ENCODE peak calls at places on chromosome 15, in five cellular contexts. Q, X, T, Y and J are unnamed samples.

GRCh38 chr15:85592148-85592547 is 202.6 kb downstream of the KLHL25 start:
- DNase-seq in X (no peak), Y (no peak), T (no peak), Q (no peak), J (no peak)

GRCh38 chr15:64343222-64343621 is 12.8 kb downstream of the CSNK1G1 start:
- DNase-seq in T (no peak), Q (no peak), X (no peak), Y (no peak), J (no peak)

GRCh38 chr15:55954862-55955605 is 38.4 kb downstream of the NEDD4 start:
- DNase-seq in T (no peak), Y (no peak), Q (no peak), X (no peak), J (no peak)

GRCh38 chr15:40463279-40463678 is 7.5 kb upstream of the CHST14 start:
- DNase-seq in Y (no peak), T (no peak), X (no peak), Q (no peak), J (no peak)

GRCh38 chr15:27864076-27864475 is 235.0 kb downstream of the OCA2 start:
- DNase-seq in Q (no peak), Y (no peak), T (no peak), X (no peak), J (no peak)

GRCh38 chr15:78088773-78089080 is 3.6 kb upstream of the SH2D7 start:
- DNase-seq in Q (peak; percentile 59), X (no peak), T (no peak), Y (no peak), J (peak; percentile 67)

GRCh38 chr15:76730262-76730661 is 174.9 kb downstream of the SCAPER start:
- DNase-seq in T (no peak), Q (no peak), Y (no peak), X (no peak), J (no peak)

GRCh38 chr15:95113041-95113440 is 881.7 kb downstream of the MCTP2 start:
- DNase-seq in X (no peak), Q (no peak), Y (no peak), T (no peak), J (no peak)

GRCh38 chr15:65962187-65962586 is 92.9 kb downstream of the RAB11A start:
- DNase-seq in Q (no peak), T (no peak), X (no peak), Y (no peak), J (no peak)

GRCh38 chr15:80709542-80709941 is 14.4 kb downstream of the ABHD17C start:
- DNase-seq in X (peak; percentile 65), T (no peak), Y (no peak), Q (no peak), J (peak; percentile 75)

GRCh38 chr15:73897441-73898261 is 24.3 kb downstream of the TBC1D21 start:
- DNase-seq in X (peak; percentile 96), Q (peak; percentile 44), T (no peak), Y (peak; percentile 31), J (peak; percentile 65)

GRCh38 chr15:87713405-87713995 is 543.0 kb downstream of the NTRK3 start:
- DNase-seq in X (no peak), Y (no peak), Q (no peak), T (no peak), J (no peak)

GRCh38 chr15:90818251-90819210 is 49.9 kb upstream of the FURIN start:
- DNase-seq in Q (peak; percentile 53), X (peak; percentile 78), Y (no peak), T (no peak), J (peak; percentile 27)

GRCh38 chr15:67998599-67999122 is 55.5 kb upstream of the PIAS1 start:
- DNase-seq in Q (peak; percentile 49), X (no peak), T (no peak), Y (no peak), J (peak; percentile 76)

GRCh38 chr15:42576040-42576594 is 711 bp downstream of the STARD9 start:
- DNase-seq in T (no peak), X (peak; percentile 19), Q (no peak), Y (no peak), J (no peak)

GRCh38 chr15:59299919-59300617 is 72.6 kb downstream of the MYO1E start:
- DNase-seq in Y (peak; percentile 59), Q (no peak), T (no peak), X (peak; percentile 34), J (peak; percentile 66)

GRCh38 chr15:40246496-40247275 is 7.8 kb downstream of the PAK6 start:
- DNase-seq in Q (no peak), T (no peak), X (no peak), Y (no peak), J (no peak)

GRCh38 chr15:59965741-59966140 is 38.4 kb upstream of the FOXB1 start:
- DNase-seq in X (no peak), Y (no peak), Q (no peak), T (no peak), J (no peak)

GRCh38 chr15:62474771-62475124 is 309.7 kb upstream of the C2CD4B start:
- DNase-seq in T (no peak), Y (no peak), X (peak; percentile 32), Q (no peak), J (no peak)

GRCh38 chr15:69457304-69458280 is 5.0 kb downstream of the RPLP1 start:
- DNase-seq in Q (no peak), Y (no peak), X (no peak), T (no peak), J (no peak)